ENCODE peak calls at places on chromosomes 6 and 20, in six cellular contexts. X, A, T, D, S and Y are unnamed samples.

GRCh38 chr6:101391772-101392560 is 1.5 kb upstream of the GRIK2 start:
- DNase-seq in S (peak), A (peak), D (no peak), T (no peak), X (peak), Y (no peak)

GRCh38 chr20:47227119-47227518 is 129.4 kb downstream of the ZMYND8 start:
- DNase-seq in D (no peak), T (no peak), X (no peak), A (no peak), S (no peak), Y (no peak)

GRCh38 chr6:37878150-37878710 is 58.7 kb downstream of the ZFAND3 start:
- DNase-seq in S (peak), X (no peak), D (no peak), T (no peak), A (no peak), Y (no peak)

GRCh38 chr20:57717797-57718196 is 8.0 kb upstream of the PMEPA1 start:
- DNase-seq in X (no peak), S (peak), D (no peak), A (peak), T (no peak), Y (no peak)

GRCh38 chr20:38284893-38285444 is 19.0 kb upstream of the BPI start:
- DNase-seq in A (no peak), X (no peak), T (no peak), S (no peak), D (no peak), Y (no peak)

GRCh38 chr6:19731286-19731685 is 105.9 kb upstream of the ID4 start:
- DNase-seq in X (no peak), D (peak), A (peak), T (peak), S (peak), Y (no peak)

GRCh38 chr6:36524871-36525270 is 22.4 kb downstream of the STK38 start:
- DNase-seq in S (no peak), D (no peak), X (no peak), T (no peak), A (no peak), Y (no peak)

GRCh38 chr6:6614096-6614964 is 25.8 kb downstream of the LY86 start:
- DNase-seq in T (no peak), D (no peak), X (no peak), A (no peak), S (no peak), Y (no peak)

GRCh38 chr20:62923669-62924566 is 2.4 kb downstream of the DIDO1 start:
- DNase-seq in S (peak), D (no peak), X (no peak), A (no peak), T (no peak), Y (no peak)

GRCh38 chr6:35497571-35498406 is 910 bp upstream of the TEAD3 start:
- DNase-seq in A (peak), T (no peak), D (no peak), X (peak), S (peak), Y (no peak)

GRCh38 chr6:31797607-31798006 is 2.1 kb upstream of the VARS1 start:
- DNase-seq in T (no peak), D (no peak), A (no peak), S (no peak), X (no peak), Y (no peak)

GRCh38 chr6:56669585-56669984 is 26.9 kb upstream of the DST start:
- DNase-seq in T (no peak), A (no peak), D (no peak), S (no peak), X (no peak), Y (no peak)

GRCh38 chr20:3071610-3072529 is at the start of gene OXT:
- DNase-seq in S (no peak), D (no peak), X (peak), T (no peak), A (no peak), Y (no peak)

GRCh38 chr6:111260570-111261298 is 173.4 kb downstream of the SLC16A10 start:
- DNase-seq in X (no peak), T (no peak), A (peak), S (peak), D (no peak), Y (no peak)

GRCh38 chr6:43129434-43130194 is 41.5 kb upstream of the SRF start:
- DNase-seq in T (no peak), X (peak), D (no peak), A (peak), S (peak), Y (no peak)

GRCh38 chr6:18053071-18053475 is 65.6 kb upstream of the KIF13A start:
- DNase-seq in X (no peak), S (no peak), D (no peak), T (peak), A (no peak), Y (peak)

GRCh38 chr6:158290040-158290439 is 22.2 kb upstream of the TULP4 start:
- DNase-seq in S (no peak), A (no peak), X (no peak), T (no peak), D (no peak), Y (no peak)

GRCh38 chr6:2221724-2222274 is 23.6 kb downstream of the GMDS start:
- DNase-seq in D (no peak), X (no peak), A (no peak), T (no peak), S (no peak), Y (no peak)

GRCh38 chr6:15020114-15020770 is 225.6 kb upstream of the JARID2 start:
- DNase-seq in T (no peak), D (no peak), A (no peak), S (no peak), X (no peak), Y (no peak)

GRCh38 chr6:113694278-113695077 is 162.7 kb upstream of the MARCKS start:
- DNase-seq in D (no peak), T (no peak), S (peak), A (peak), X (no peak), Y (no peak)

GRCh38 chr6:160391419-160392116 is 43.4 kb downstream of the SLC22A3 start:
- DNase-seq in X (no peak), D (no peak), T (no peak), A (peak), S (peak), Y (no peak)

GRCh38 chr6:5082487-5083306 is 2.4 kb upstream of the PPP1R3G start:
- DNase-seq in T (peak), S (peak), D (peak), A (peak), X (no peak), Y (no peak)

GRCh38 chr6:6661191-6661590 is 72.7 kb downstream of the LY86 start:
- DNase-seq in A (no peak), X (no peak), D (no peak), S (no peak), T (no peak), Y (no peak)

GRCh38 chr6:89794324-89794723 is 25.3 kb downstream of the MDN1 start:
- DNase-seq in S (no peak), T (no peak), D (no peak), A (peak), X (no peak), Y (no peak)

GRCh38 chr20:9838378-9839295 is at the start of gene PAK5:
- DNase-seq in D (peak), S (no peak), A (no peak), T (no peak), X (peak), Y (no peak)

GRCh38 chr20:25082498-25082873 is 545 bp upstream of the VSX1 start:
- DNase-seq in D (no peak), T (no peak), X (no peak), A (no peak), S (no peak), Y (no peak)

GRCh38 chr20:44446111-44446722 is 29.5 kb upstream of the TTPAL start:
- DNase-seq in X (no peak), T (no peak), A (no peak), D (no peak), S (no peak), Y (no peak)

GRCh38 chr6:46799657-46800056 is 6.5 kb downstream of the MEP1A start:
- DNase-seq in T (no peak), D (no peak), A (no peak), S (no peak), X (no peak), Y (no peak)

GRCh38 chr20:51560550-51561307 is 18.2 kb upstream of the NFATC2 start:
- DNase-seq in X (no peak), D (no peak), A (no peak), S (peak), T (no peak), Y (no peak)

GRCh38 chr6:150549577-150550184 is 50.0 kb upstream of the PLEKHG1 start:
- DNase-seq in A (no peak), S (no peak), T (no peak), D (no peak), X (no peak), Y (no peak)

GRCh38 chr6:154721460-154721859 is 11.8 kb upstream of the SCAF8 start:
- DNase-seq in X (no peak), A (peak), D (peak), T (no peak), S (peak), Y (no peak)